ENCODE peak calls at places on chromosomes 4 and X, in seven cellular contexts. One of them, this sample, is unnamed.

GRCh38 chrX:107659768-107660167 is 31.5 kb downstream of the PRPS1 start:
- DNase-seq in RKO: peak
- DNase-seq in effector memory CD4-positive, alpha-beta T cell: no peak
- DNase-seq in nephron progenitor cell: no peak
- DNase-seq in ecto neural progenitor cell: no peak
- DNase-seq in activated naive CD4-positive, alpha-beta T cell treated with anti-CD3 and anti-CD28 coated beads for 36 hours: peak
- DNase-seq in CD8-positive, alpha-beta T cell: no peak
- DNase-seq in this sample: peak

GRCh38 chr4:147865926-147866325 is 134.0 kb downstream of the ARHGAP10 start:
- DNase-seq in ecto neural progenitor cell: no peak
- DNase-seq in RKO: no peak
- DNase-seq in effector memory CD4-positive, alpha-beta T cell: no peak
- DNase-seq in activated naive CD4-positive, alpha-beta T cell treated with anti-CD3 and anti-CD28 coated beads for 36 hours: no peak
- DNase-seq in CD8-positive, alpha-beta T cell: no peak
- DNase-seq in nephron progenitor cell: no peak
- DNase-seq in this sample: no peak

GRCh38 chrX:135416546-135416945 is 5.2 kb upstream of the SMIM10L2A start:
- DNase-seq in CD8-positive, alpha-beta T cell: no peak
- DNase-seq in nephron progenitor cell: no peak
- DNase-seq in ecto neural progenitor cell: no peak
- DNase-seq in activated naive CD4-positive, alpha-beta T cell treated with anti-CD3 and anti-CD28 coated beads for 36 hours: no peak
- DNase-seq in RKO: no peak
- DNase-seq in effector memory CD4-positive, alpha-beta T cell: no peak
- DNase-seq in this sample: no peak

GRCh38 chr4:41339812-41340809 is 83.4 kb downstream of the UCHL1 start:
- DNase-seq in effector memory CD4-positive, alpha-beta T cell: no peak
- DNase-seq in ecto neural progenitor cell: no peak
- DNase-seq in RKO: no peak
- DNase-seq in activated naive CD4-positive, alpha-beta T cell treated with anti-CD3 and anti-CD28 coated beads for 36 hours: no peak
- DNase-seq in nephron progenitor cell: peak
- DNase-seq in CD8-positive, alpha-beta T cell: no peak
- DNase-seq in this sample: no peak

GRCh38 chr4:153205757-153206156 is 1.5 kb downstream of the TRIM2 start:
- DNase-seq in ecto neural progenitor cell: no peak
- DNase-seq in nephron progenitor cell: no peak
- DNase-seq in RKO: no peak
- DNase-seq in activated naive CD4-positive, alpha-beta T cell treated with anti-CD3 and anti-CD28 coated beads for 36 hours: peak
- DNase-seq in CD8-positive, alpha-beta T cell: no peak
- DNase-seq in effector memory CD4-positive, alpha-beta T cell: no peak
- DNase-seq in this sample: no peak

GRCh38 chr4:125620066-125620850 is 305.5 kb downstream of the FAT4 start:
- DNase-seq in activated naive CD4-positive, alpha-beta T cell treated with anti-CD3 and anti-CD28 coated beads for 36 hours: no peak
- DNase-seq in ecto neural progenitor cell: no peak
- DNase-seq in nephron progenitor cell: no peak
- DNase-seq in effector memory CD4-positive, alpha-beta T cell: no peak
- DNase-seq in CD8-positive, alpha-beta T cell: no peak
- DNase-seq in RKO: no peak
- DNase-seq in this sample: no peak

GRCh38 chrX:10482262-10482661 is 138.1 kb downstream of the MID1 start:
- DNase-seq in nephron progenitor cell: no peak
- DNase-seq in activated naive CD4-positive, alpha-beta T cell treated with anti-CD3 and anti-CD28 coated beads for 36 hours: no peak
- DNase-seq in CD8-positive, alpha-beta T cell: no peak
- DNase-seq in effector memory CD4-positive, alpha-beta T cell: no peak
- DNase-seq in RKO: no peak
- DNase-seq in ecto neural progenitor cell: no peak
- DNase-seq in this sample: no peak

GRCh38 chr4:15167743-15168142 is 165.5 kb downstream of the CPEB2 start:
- DNase-seq in effector memory CD4-positive, alpha-beta T cell: no peak
- DNase-seq in activated naive CD4-positive, alpha-beta T cell treated with anti-CD3 and anti-CD28 coated beads for 36 hours: no peak
- DNase-seq in CD8-positive, alpha-beta T cell: no peak
- DNase-seq in nephron progenitor cell: no peak
- DNase-seq in ecto neural progenitor cell: no peak
- DNase-seq in RKO: no peak
- DNase-seq in this sample: no peak

GRCh38 chr4:173507471-173508385 is 22.3 kb downstream of the HAND2 start:
- DNase-seq in effector memory CD4-positive, alpha-beta T cell: no peak
- DNase-seq in RKO: no peak
- DNase-seq in CD8-positive, alpha-beta T cell: peak
- DNase-seq in ecto neural progenitor cell: peak
- DNase-seq in nephron progenitor cell: peak
- DNase-seq in activated naive CD4-positive, alpha-beta T cell treated with anti-CD3 and anti-CD28 coated beads for 36 hours: no peak
- DNase-seq in this sample: no peak

GRCh38 chrX:40213092-40213491 is 115.3 kb upstream of the BCOR start:
- DNase-seq in CD8-positive, alpha-beta T cell: no peak
- DNase-seq in RKO: no peak
- DNase-seq in nephron progenitor cell: no peak
- DNase-seq in activated naive CD4-positive, alpha-beta T cell treated with anti-CD3 and anti-CD28 coated beads for 36 hours: no peak
- DNase-seq in effector memory CD4-positive, alpha-beta T cell: no peak
- DNase-seq in ecto neural progenitor cell: no peak
- DNase-seq in this sample: no peak

GRCh38 chr4:128835498-128836222 is 26.2 kb downstream of the JADE1 start:
- DNase-seq in activated naive CD4-positive, alpha-beta T cell treated with anti-CD3 and anti-CD28 coated beads for 36 hours: no peak
- DNase-seq in nephron progenitor cell: no peak
- DNase-seq in ecto neural progenitor cell: no peak
- DNase-seq in effector memory CD4-positive, alpha-beta T cell: no peak
- DNase-seq in CD8-positive, alpha-beta T cell: no peak
- DNase-seq in RKO: no peak
- DNase-seq in this sample: no peak

GRCh38 chrX:111568817-111569216 is 57.4 kb downstream of the SERTM2 start:
- DNase-seq in activated naive CD4-positive, alpha-beta T cell treated with anti-CD3 and anti-CD28 coated beads for 36 hours: no peak
- DNase-seq in effector memory CD4-positive, alpha-beta T cell: no peak
- DNase-seq in nephron progenitor cell: no peak
- DNase-seq in CD8-positive, alpha-beta T cell: no peak
- DNase-seq in RKO: no peak
- DNase-seq in ecto neural progenitor cell: no peak
- DNase-seq in this sample: no peak

GRCh38 chrX:114906978-114907510 is 110.4 kb downstream of the IL13RA2 start:
- DNase-seq in ecto neural progenitor cell: no peak
- DNase-seq in effector memory CD4-positive, alpha-beta T cell: no peak
- DNase-seq in RKO: no peak
- DNase-seq in activated naive CD4-positive, alpha-beta T cell treated with anti-CD3 and anti-CD28 coated beads for 36 hours: no peak
- DNase-seq in nephron progenitor cell: no peak
- DNase-seq in CD8-positive, alpha-beta T cell: no peak
- DNase-seq in this sample: no peak

GRCh38 chrX:150896632-150897031 is 1.8 kb downstream of the CD99L2 start:
- DNase-seq in nephron progenitor cell: no peak
- DNase-seq in activated naive CD4-positive, alpha-beta T cell treated with anti-CD3 and anti-CD28 coated beads for 36 hours: no peak
- DNase-seq in ecto neural progenitor cell: no peak
- DNase-seq in CD8-positive, alpha-beta T cell: no peak
- DNase-seq in effector memory CD4-positive, alpha-beta T cell: no peak
- DNase-seq in RKO: no peak
- DNase-seq in this sample: no peak

GRCh38 chrX:53080628-53081580 is 1.3 kb upstream of the TSPYL2 start:
- DNase-seq in nephron progenitor cell: no peak
- DNase-seq in activated naive CD4-positive, alpha-beta T cell treated with anti-CD3 and anti-CD28 coated beads for 36 hours: peak
- DNase-seq in CD8-positive, alpha-beta T cell: no peak
- DNase-seq in ecto neural progenitor cell: no peak
- DNase-seq in RKO: no peak
- DNase-seq in effector memory CD4-positive, alpha-beta T cell: peak
- DNase-seq in this sample: no peak

GRCh38 chr4:23815351-23815750 is 74.5 kb downstream of the PPARGC1A start:
- DNase-seq in CD8-positive, alpha-beta T cell: no peak
- DNase-seq in effector memory CD4-positive, alpha-beta T cell: no peak
- DNase-seq in activated naive CD4-positive, alpha-beta T cell treated with anti-CD3 and anti-CD28 coated beads for 36 hours: no peak
- DNase-seq in nephron progenitor cell: no peak
- DNase-seq in ecto neural progenitor cell: no peak
- DNase-seq in RKO: no peak
- DNase-seq in this sample: no peak

GRCh38 chr4:75655562-75655961 is 17.6 kb downstream of the G3BP2 start:
- DNase-seq in nephron progenitor cell: no peak
- DNase-seq in CD8-positive, alpha-beta T cell: no peak
- DNase-seq in activated naive CD4-positive, alpha-beta T cell treated with anti-CD3 and anti-CD28 coated beads for 36 hours: no peak
- DNase-seq in ecto neural progenitor cell: no peak
- DNase-seq in RKO: no peak
- DNase-seq in effector memory CD4-positive, alpha-beta T cell: no peak
- DNase-seq in this sample: no peak

GRCh38 chr4:163591614-163592020 is 97.1 kb downstream of the TMA16 start:
- DNase-seq in ecto neural progenitor cell: no peak
- DNase-seq in RKO: no peak
- DNase-seq in nephron progenitor cell: no peak
- DNase-seq in activated naive CD4-positive, alpha-beta T cell treated with anti-CD3 and anti-CD28 coated beads for 36 hours: no peak
- DNase-seq in CD8-positive, alpha-beta T cell: no peak
- DNase-seq in effector memory CD4-positive, alpha-beta T cell: no peak
- DNase-seq in this sample: no peak

GRCh38 chrX:12139934-12140611 is 1.8 kb downstream of the FRMPD4 start:
- DNase-seq in CD8-positive, alpha-beta T cell: no peak
- DNase-seq in effector memory CD4-positive, alpha-beta T cell: no peak
- DNase-seq in activated naive CD4-positive, alpha-beta T cell treated with anti-CD3 and anti-CD28 coated beads for 36 hours: no peak
- DNase-seq in ecto neural progenitor cell: no peak
- DNase-seq in RKO: no peak
- DNase-seq in nephron progenitor cell: no peak
- DNase-seq in this sample: no peak

GRCh38 chrX:68146054-68146453 is 287.2 kb downstream of the OPHN1 start:
- DNase-seq in effector memory CD4-positive, alpha-beta T cell: no peak
- DNase-seq in nephron progenitor cell: no peak
- DNase-seq in CD8-positive, alpha-beta T cell: no peak
- DNase-seq in ecto neural progenitor cell: no peak
- DNase-seq in activated naive CD4-positive, alpha-beta T cell treated with anti-CD3 and anti-CD28 coated beads for 36 hours: no peak
- DNase-seq in RKO: peak
- DNase-seq in this sample: peak

GRCh38 chrX:73916931-73917657 is 354.1 kb downstream of the CHIC1 start:
- DNase-seq in effector memory CD4-positive, alpha-beta T cell: no peak
- DNase-seq in activated naive CD4-positive, alpha-beta T cell treated with anti-CD3 and anti-CD28 coated beads for 36 hours: no peak
- DNase-seq in RKO: peak
- DNase-seq in nephron progenitor cell: no peak
- DNase-seq in CD8-positive, alpha-beta T cell: no peak
- DNase-seq in ecto neural progenitor cell: no peak
- DNase-seq in this sample: no peak

GRCh38 chr4:10102981-10103330 is 13.6 kb downstream of the WDR1 start:
- DNase-seq in effector memory CD4-positive, alpha-beta T cell: no peak
- DNase-seq in RKO: no peak
- DNase-seq in nephron progenitor cell: no peak
- DNase-seq in ecto neural progenitor cell: no peak
- DNase-seq in activated naive CD4-positive, alpha-beta T cell treated with anti-CD3 and anti-CD28 coated beads for 36 hours: no peak
- DNase-seq in CD8-positive, alpha-beta T cell: no peak
- DNase-seq in this sample: no peak

GRCh38 chr4:40630335-40631021 is 814 bp upstream of the RBM47 start:
- DNase-seq in effector memory CD4-positive, alpha-beta T cell: no peak
- DNase-seq in ecto neural progenitor cell: peak
- DNase-seq in RKO: no peak
- DNase-seq in nephron progenitor cell: peak
- DNase-seq in CD8-positive, alpha-beta T cell: no peak
- DNase-seq in activated naive CD4-positive, alpha-beta T cell treated with anti-CD3 and anti-CD28 coated beads for 36 hours: no peak
- DNase-seq in this sample: no peak

GRCh38 chrX:117957128-117957527 is 159.5 kb downstream of the KLHL13 start:
- DNase-seq in nephron progenitor cell: no peak
- DNase-seq in ecto neural progenitor cell: no peak
- DNase-seq in activated naive CD4-positive, alpha-beta T cell treated with anti-CD3 and anti-CD28 coated beads for 36 hours: no peak
- DNase-seq in effector memory CD4-positive, alpha-beta T cell: no peak
- DNase-seq in RKO: no peak
- DNase-seq in CD8-positive, alpha-beta T cell: no peak
- DNase-seq in this sample: no peak

GRCh38 chr4:185847352-185848078 is 35.5 kb upstream of the SORBS2 start:
- DNase-seq in CD8-positive, alpha-beta T cell: no peak
- DNase-seq in effector memory CD4-positive, alpha-beta T cell: no peak
- DNase-seq in ecto neural progenitor cell: no peak
- DNase-seq in activated naive CD4-positive, alpha-beta T cell treated with anti-CD3 and anti-CD28 coated beads for 36 hours: no peak
- DNase-seq in nephron progenitor cell: no peak
- DNase-seq in RKO: no peak
- DNase-seq in this sample: no peak

GRCh38 chr4:169283114-169283509 is 12.4 kb upstream of the SH3RF1 start:
- DNase-seq in nephron progenitor cell: no peak
- DNase-seq in RKO: no peak
- DNase-seq in ecto neural progenitor cell: no peak
- DNase-seq in effector memory CD4-positive, alpha-beta T cell: no peak
- DNase-seq in activated naive CD4-positive, alpha-beta T cell treated with anti-CD3 and anti-CD28 coated beads for 36 hours: no peak
- DNase-seq in CD8-positive, alpha-beta T cell: no peak
- DNase-seq in this sample: no peak

GRCh38 chr4:71259911-71260331 is 78.9 kb upstream of the SLC4A4 start:
- DNase-seq in effector memory CD4-positive, alpha-beta T cell: no peak
- DNase-seq in ecto neural progenitor cell: no peak
- DNase-seq in nephron progenitor cell: no peak
- DNase-seq in RKO: no peak
- DNase-seq in CD8-positive, alpha-beta T cell: no peak
- DNase-seq in activated naive CD4-positive, alpha-beta T cell treated with anti-CD3 and anti-CD28 coated beads for 36 hours: no peak
- DNase-seq in this sample: no peak

GRCh38 chr4:70728096-70728495 is 6.3 kb downstream of the RUFY3 start:
- DNase-seq in nephron progenitor cell: no peak
- DNase-seq in RKO: no peak
- DNase-seq in effector memory CD4-positive, alpha-beta T cell: no peak
- DNase-seq in ecto neural progenitor cell: no peak
- DNase-seq in activated naive CD4-positive, alpha-beta T cell treated with anti-CD3 and anti-CD28 coated beads for 36 hours: no peak
- DNase-seq in CD8-positive, alpha-beta T cell: no peak
- DNase-seq in this sample: no peak

GRCh38 chr4:26978387-26979071 is 117.9 kb downstream of the STIM2 start:
- DNase-seq in RKO: no peak
- DNase-seq in CD8-positive, alpha-beta T cell: no peak
- DNase-seq in effector memory CD4-positive, alpha-beta T cell: no peak
- DNase-seq in nephron progenitor cell: no peak
- DNase-seq in activated naive CD4-positive, alpha-beta T cell treated with anti-CD3 and anti-CD28 coated beads for 36 hours: no peak
- DNase-seq in ecto neural progenitor cell: no peak
- DNase-seq in this sample: no peak

GRCh38 chrX:153600032-153600373 is 1.1 kb upstream of the CCNQ start:
- DNase-seq in CD8-positive, alpha-beta T cell: no peak
- DNase-seq in effector memory CD4-positive, alpha-beta T cell: no peak
- DNase-seq in activated naive CD4-positive, alpha-beta T cell treated with anti-CD3 and anti-CD28 coated beads for 36 hours: peak
- DNase-seq in ecto neural progenitor cell: no peak
- DNase-seq in nephron progenitor cell: no peak
- DNase-seq in RKO: peak
- DNase-seq in this sample: peak

GRCh38 chrX:118528089-118528753 is 32.6 kb downstream of the DOCK11 start:
- DNase-seq in effector memory CD4-positive, alpha-beta T cell: peak
- DNase-seq in ecto neural progenitor cell: no peak
- DNase-seq in RKO: no peak
- DNase-seq in CD8-positive, alpha-beta T cell: peak
- DNase-seq in activated naive CD4-positive, alpha-beta T cell treated with anti-CD3 and anti-CD28 coated beads for 36 hours: peak
- DNase-seq in nephron progenitor cell: no peak
- DNase-seq in this sample: no peak

GRCh38 chr4:32215277-32215676 is 1495.1 kb downstream of the PCDH7 start:
- DNase-seq in effector memory CD4-positive, alpha-beta T cell: no peak
- DNase-seq in CD8-positive, alpha-beta T cell: no peak
- DNase-seq in ecto neural progenitor cell: no peak
- DNase-seq in nephron progenitor cell: no peak
- DNase-seq in RKO: no peak
- DNase-seq in activated naive CD4-positive, alpha-beta T cell treated with anti-CD3 and anti-CD28 coated beads for 36 hours: no peak
- DNase-seq in this sample: no peak

GRCh38 chr4:108611360-108611759 is 9.0 kb upstream of the RPL34 start:
- DNase-seq in activated naive CD4-positive, alpha-beta T cell treated with anti-CD3 and anti-CD28 coated beads for 36 hours: peak
- DNase-seq in RKO: no peak
- DNase-seq in CD8-positive, alpha-beta T cell: no peak
- DNase-seq in effector memory CD4-positive, alpha-beta T cell: no peak
- DNase-seq in nephron progenitor cell: peak
- DNase-seq in ecto neural progenitor cell: no peak
- DNase-seq in this sample: no peak

GRCh38 chr4:94408549-94409374 is 43.0 kb upstream of the PDLIM5 start:
- DNase-seq in nephron progenitor cell: no peak
- DNase-seq in activated naive CD4-positive, alpha-beta T cell treated with anti-CD3 and anti-CD28 coated beads for 36 hours: no peak
- DNase-seq in effector memory CD4-positive, alpha-beta T cell: no peak
- DNase-seq in RKO: no peak
- DNase-seq in ecto neural progenitor cell: no peak
- DNase-seq in CD8-positive, alpha-beta T cell: no peak
- DNase-seq in this sample: no peak

GRCh38 chr4:177006331-177006730 is 213.6 kb upstream of the VEGFC start:
- DNase-seq in CD8-positive, alpha-beta T cell: no peak
- DNase-seq in ecto neural progenitor cell: no peak
- DNase-seq in activated naive CD4-positive, alpha-beta T cell treated with anti-CD3 and anti-CD28 coated beads for 36 hours: no peak
- DNase-seq in RKO: peak
- DNase-seq in effector memory CD4-positive, alpha-beta T cell: no peak
- DNase-seq in nephron progenitor cell: no peak
- DNase-seq in this sample: no peak

GRCh38 chrX:47637546-47638195 is 7.9 kb upstream of the CFP start:
- DNase-seq in effector memory CD4-positive, alpha-beta T cell: no peak
- DNase-seq in CD8-positive, alpha-beta T cell: no peak
- DNase-seq in RKO: no peak
- DNase-seq in activated naive CD4-positive, alpha-beta T cell treated with anti-CD3 and anti-CD28 coated beads for 36 hours: peak
- DNase-seq in nephron progenitor cell: no peak
- DNase-seq in ecto neural progenitor cell: peak
- DNase-seq in this sample: peak

GRCh38 chr4:42519803-42520417 is 122.6 kb downstream of the SHISA3 start:
- DNase-seq in activated naive CD4-positive, alpha-beta T cell treated with anti-CD3 and anti-CD28 coated beads for 36 hours: peak
- DNase-seq in CD8-positive, alpha-beta T cell: peak
- DNase-seq in RKO: peak
- DNase-seq in nephron progenitor cell: peak
- DNase-seq in effector memory CD4-positive, alpha-beta T cell: no peak
- DNase-seq in ecto neural progenitor cell: no peak
- DNase-seq in this sample: peak

GRCh38 chr4:140644470-140645185 is 75.9 kb upstream of the UCP1 start:
- DNase-seq in CD8-positive, alpha-beta T cell: no peak
- DNase-seq in RKO: no peak
- DNase-seq in effector memory CD4-positive, alpha-beta T cell: no peak
- DNase-seq in activated naive CD4-positive, alpha-beta T cell treated with anti-CD3 and anti-CD28 coated beads for 36 hours: no peak
- DNase-seq in ecto neural progenitor cell: no peak
- DNase-seq in nephron progenitor cell: no peak
- DNase-seq in this sample: no peak

This sample was measured in erythroblast.